ENCODE peak calls at places on chromosomes 5 and 9, in six cellular contexts. One of them, this sample, is unnamed.

GRCh38 chr9:128405077-128405779 is 15.4 kb upstream of the CERCAM start:
- DNase-seq in brain microvascular endothelial cell: no peak
- DNase-seq in lower leg skin: no peak
- DNase-seq in HL-60: no peak
- DNase-seq in foreskin fibroblast: no peak
- DNase-seq in choroid plexus epithelial cell: no peak
- DNase-seq in this sample: no peak

GRCh38 chr9:79889325-79889724 is 317.6 kb downstream of the TLE4 start:
- DNase-seq in foreskin fibroblast: no peak
- DNase-seq in lower leg skin: no peak
- DNase-seq in choroid plexus epithelial cell: no peak
- DNase-seq in HL-60: no peak
- DNase-seq in brain microvascular endothelial cell: no peak
- DNase-seq in this sample: no peak

GRCh38 chr5:132215329-132215728 is 12.3 kb downstream of the P4HA2 start:
- DNase-seq in choroid plexus epithelial cell: peak; percentile 98
- DNase-seq in foreskin fibroblast: peak; percentile 98
- DNase-seq in HL-60: no peak
- DNase-seq in lower leg skin: peak; percentile 89
- DNase-seq in brain microvascular endothelial cell: peak; percentile 98
- DNase-seq in this sample: peak; percentile 97

GRCh38 chr9:106526805-106527204 is 336.2 kb upstream of the ZNF462 start:
- DNase-seq in choroid plexus epithelial cell: no peak
- DNase-seq in foreskin fibroblast: no peak
- DNase-seq in HL-60: no peak
- DNase-seq in brain microvascular endothelial cell: no peak
- DNase-seq in lower leg skin: no peak
- DNase-seq in this sample: no peak

GRCh38 chr5:83473344-83474169 is 2.0 kb downstream of the VCAN start:
- DNase-seq in foreskin fibroblast: peak; percentile 97
- DNase-seq in choroid plexus epithelial cell: peak; percentile 99
- DNase-seq in brain microvascular endothelial cell: peak; percentile 98
- DNase-seq in lower leg skin: peak; percentile 91
- DNase-seq in HL-60: peak; percentile 38
- DNase-seq in this sample: peak; percentile 99

GRCh38 chr5:1273745-1274144 is 21.1 kb downstream of the TERT start:
- DNase-seq in lower leg skin: no peak
- DNase-seq in choroid plexus epithelial cell: no peak
- DNase-seq in foreskin fibroblast: no peak
- DNase-seq in brain microvascular endothelial cell: no peak
- DNase-seq in HL-60: no peak
- DNase-seq in this sample: no peak

GRCh38 chr5:36624277-36624676 is 17.9 kb downstream of the SLC1A3 start:
- DNase-seq in brain microvascular endothelial cell: no peak
- DNase-seq in HL-60: no peak
- DNase-seq in foreskin fibroblast: no peak
- DNase-seq in lower leg skin: no peak
- DNase-seq in choroid plexus epithelial cell: no peak
- DNase-seq in this sample: no peak

GRCh38 chr5:154972476-154973080 is 31.7 kb downstream of the MRPL22 start:
- DNase-seq in lower leg skin: no peak
- DNase-seq in choroid plexus epithelial cell: peak; percentile 73
- DNase-seq in HL-60: peak; percentile 19
- DNase-seq in foreskin fibroblast: peak; percentile 13
- DNase-seq in brain microvascular endothelial cell: peak; percentile 61
- DNase-seq in this sample: peak; percentile 54

GRCh38 chr5:773517-774264 is 10.8 kb downstream of the ZDHHC11B start:
- DNase-seq in lower leg skin: no peak
- DNase-seq in brain microvascular endothelial cell: no peak
- DNase-seq in foreskin fibroblast: no peak
- DNase-seq in HL-60: no peak
- DNase-seq in choroid plexus epithelial cell: no peak
- DNase-seq in this sample: no peak

GRCh38 chr5:62587737-62588136 is 9.1 kb downstream of the LRRC70 start:
- DNase-seq in choroid plexus epithelial cell: peak; percentile 59
- DNase-seq in HL-60: peak; percentile 38
- DNase-seq in lower leg skin: no peak
- DNase-seq in brain microvascular endothelial cell: no peak
- DNase-seq in foreskin fibroblast: peak; percentile 40
- DNase-seq in this sample: peak; percentile 22

GRCh38 chr9:95055851-95056551 is 261.5 kb downstream of the FANCC start:
- DNase-seq in foreskin fibroblast: peak; percentile 46
- DNase-seq in brain microvascular endothelial cell: peak; percentile 64
- DNase-seq in choroid plexus epithelial cell: peak; percentile 72
- DNase-seq in lower leg skin: no peak
- DNase-seq in HL-60: no peak
- DNase-seq in this sample: peak; percentile 50

GRCh38 chr9:127796225-127796813 is 6.4 kb upstream of the FPGS start:
- DNase-seq in foreskin fibroblast: no peak
- DNase-seq in choroid plexus epithelial cell: no peak
- DNase-seq in brain microvascular endothelial cell: no peak
- DNase-seq in HL-60: peak; percentile 27
- DNase-seq in lower leg skin: no peak
- DNase-seq in this sample: peak; percentile 52

GRCh38 chr5:154308457-154309360 is 118.2 kb downstream of the GALNT10 start:
- DNase-seq in choroid plexus epithelial cell: peak; percentile 53
- DNase-seq in lower leg skin: no peak
- DNase-seq in HL-60: no peak
- DNase-seq in foreskin fibroblast: peak; percentile 47
- DNase-seq in brain microvascular endothelial cell: peak; percentile 82
- DNase-seq in this sample: peak; percentile 60

GRCh38 chr5:151661968-151662732 is 24.6 kb downstream of the SPARC start:
- DNase-seq in foreskin fibroblast: no peak
- DNase-seq in HL-60: no peak
- DNase-seq in choroid plexus epithelial cell: peak; percentile 6
- DNase-seq in lower leg skin: no peak
- DNase-seq in brain microvascular endothelial cell: no peak
- DNase-seq in this sample: peak; percentile 10

GRCh38 chr5:121251954-121252353 is 599.7 kb upstream of the FTMT start:
- DNase-seq in foreskin fibroblast: peak; percentile 28
- DNase-seq in brain microvascular endothelial cell: peak; percentile 2
- DNase-seq in choroid plexus epithelial cell: peak; percentile 23
- DNase-seq in HL-60: no peak
- DNase-seq in lower leg skin: no peak
- DNase-seq in this sample: peak; percentile 70

GRCh38 chr9:100397867-100398266 is 29.1 kb upstream of the MSANTD3 start:
- DNase-seq in HL-60: no peak
- DNase-seq in brain microvascular endothelial cell: no peak
- DNase-seq in lower leg skin: no peak
- DNase-seq in foreskin fibroblast: no peak
- DNase-seq in choroid plexus epithelial cell: no peak
- DNase-seq in this sample: no peak

GRCh38 chr5:133794066-133794465 is 174.4 kb downstream of the C5orf15 start:
- DNase-seq in HL-60: no peak
- DNase-seq in lower leg skin: no peak
- DNase-seq in choroid plexus epithelial cell: no peak
- DNase-seq in foreskin fibroblast: no peak
- DNase-seq in brain microvascular endothelial cell: no peak
- DNase-seq in this sample: no peak

GRCh38 chr5:85311536-85311935 is 926.9 kb upstream of the EDIL3 start:
- DNase-seq in lower leg skin: no peak
- DNase-seq in choroid plexus epithelial cell: no peak
- DNase-seq in brain microvascular endothelial cell: no peak
- DNase-seq in foreskin fibroblast: no peak
- DNase-seq in HL-60: no peak
- DNase-seq in this sample: no peak

GRCh38 chr9:128120741-128121465 is 6.6 kb downstream of the PTGES2 start:
- DNase-seq in foreskin fibroblast: no peak
- DNase-seq in choroid plexus epithelial cell: no peak
- DNase-seq in HL-60: no peak
- DNase-seq in lower leg skin: no peak
- DNase-seq in brain microvascular endothelial cell: no peak
- DNase-seq in this sample: no peak

GRCh38 chr5:76608833-76609232 is 14.4 kb downstream of the F2RL2 start:
- DNase-seq in choroid plexus epithelial cell: peak; percentile 74
- DNase-seq in HL-60: no peak
- DNase-seq in brain microvascular endothelial cell: peak; percentile 58
- DNase-seq in lower leg skin: no peak
- DNase-seq in foreskin fibroblast: no peak
- DNase-seq in this sample: peak; percentile 48

GRCh38 chr5:141192110-141192725 is at the start of gene PCDHB10:
- DNase-seq in foreskin fibroblast: peak; percentile 1
- DNase-seq in choroid plexus epithelial cell: peak; percentile 19
- DNase-seq in HL-60: peak; percentile 36
- DNase-seq in brain microvascular endothelial cell: no peak
- DNase-seq in lower leg skin: no peak
- DNase-seq in this sample: peak; percentile 9

GRCh38 chr5:57779383-57780223 is 297.0 kb upstream of the ACTBL2 start:
- DNase-seq in choroid plexus epithelial cell: peak; percentile 89
- DNase-seq in brain microvascular endothelial cell: peak; percentile 81
- DNase-seq in foreskin fibroblast: peak; percentile 62
- DNase-seq in HL-60: no peak
- DNase-seq in lower leg skin: peak; percentile 28
- DNase-seq in this sample: peak; percentile 91

GRCh38 chr5:76524872-76525271 is 98.3 kb downstream of the F2RL2 start:
- DNase-seq in HL-60: no peak
- DNase-seq in brain microvascular endothelial cell: peak; percentile 25
- DNase-seq in foreskin fibroblast: no peak
- DNase-seq in choroid plexus epithelial cell: no peak
- DNase-seq in lower leg skin: no peak
- DNase-seq in this sample: peak; percentile 84

GRCh38 chr5:86461169-86461956 is 156.4 kb upstream of the COX7C start:
- DNase-seq in choroid plexus epithelial cell: peak; percentile 1
- DNase-seq in lower leg skin: no peak
- DNase-seq in foreskin fibroblast: no peak
- DNase-seq in HL-60: no peak
- DNase-seq in brain microvascular endothelial cell: no peak
- DNase-seq in this sample: no peak

GRCh38 chr9:69009708-69010107 is 4.2 kb downstream of the PRKACG start:
- DNase-seq in choroid plexus epithelial cell: no peak
- DNase-seq in HL-60: no peak
- DNase-seq in lower leg skin: no peak
- DNase-seq in foreskin fibroblast: no peak
- DNase-seq in brain microvascular endothelial cell: no peak
- DNase-seq in this sample: no peak

GRCh38 chr5:150066901-150067396 is 19.4 kb downstream of the CSF1R start:
- DNase-seq in foreskin fibroblast: peak; percentile 65
- DNase-seq in choroid plexus epithelial cell: peak; percentile 71
- DNase-seq in brain microvascular endothelial cell: peak; percentile 50
- DNase-seq in lower leg skin: no peak
- DNase-seq in HL-60: peak; percentile 31
- DNase-seq in this sample: peak; percentile 52

GRCh38 chr5:169296456-169297220 is 4.3 kb downstream of the SLIT3 start:
- DNase-seq in choroid plexus epithelial cell: no peak
- DNase-seq in lower leg skin: no peak
- DNase-seq in HL-60: no peak
- DNase-seq in foreskin fibroblast: peak; percentile 93
- DNase-seq in brain microvascular endothelial cell: no peak
- DNase-seq in this sample: peak; percentile 52

GRCh38 chr9:121731090-121731489 is 79.7 kb downstream of the DAB2IP start:
- DNase-seq in HL-60: no peak
- DNase-seq in foreskin fibroblast: no peak
- DNase-seq in brain microvascular endothelial cell: no peak
- DNase-seq in lower leg skin: no peak
- DNase-seq in choroid plexus epithelial cell: no peak
- DNase-seq in this sample: no peak

GRCh38 chr5:53438486-53439472 is 41.6 kb upstream of the FST start:
- DNase-seq in foreskin fibroblast: peak; percentile 65
- DNase-seq in HL-60: no peak
- DNase-seq in choroid plexus epithelial cell: peak; percentile 38
- DNase-seq in lower leg skin: no peak
- DNase-seq in brain microvascular endothelial cell: peak; percentile 49
- DNase-seq in this sample: peak; percentile 89

GRCh38 chr5:180067986-180068385 is 3.6 kb downstream of the RNF130 start:
- DNase-seq in lower leg skin: no peak
- DNase-seq in brain microvascular endothelial cell: no peak
- DNase-seq in choroid plexus epithelial cell: no peak
- DNase-seq in HL-60: no peak
- DNase-seq in foreskin fibroblast: no peak
- DNase-seq in this sample: no peak

GRCh38 chr5:180071418-180072255 is at the start of gene RNF130:
- DNase-seq in brain microvascular endothelial cell: peak; percentile 81
- DNase-seq in lower leg skin: peak; percentile 87
- DNase-seq in choroid plexus epithelial cell: peak; percentile 94
- DNase-seq in HL-60: peak; percentile 86
- DNase-seq in foreskin fibroblast: peak; percentile 92
- DNase-seq in this sample: peak; percentile 88

GRCh38 chr5:180070726-180071417 is 687 bp downstream of the RNF130 start:
- DNase-seq in lower leg skin: no peak
- DNase-seq in brain microvascular endothelial cell: peak; percentile 30
- DNase-seq in choroid plexus epithelial cell: peak; percentile 65
- DNase-seq in foreskin fibroblast: peak; percentile 41
- DNase-seq in HL-60: peak; percentile 81
- DNase-seq in this sample: peak; percentile 68

GRCh38 chr5:180068519-180069090 is 3.0 kb downstream of the RNF130 start:
- DNase-seq in brain microvascular endothelial cell: no peak
- DNase-seq in HL-60: no peak
- DNase-seq in lower leg skin: no peak
- DNase-seq in foreskin fibroblast: no peak
- DNase-seq in choroid plexus epithelial cell: no peak
- DNase-seq in this sample: no peak

GRCh38 chr5:180069589-180070247 is 1.8 kb downstream of the RNF130 start:
- DNase-seq in choroid plexus epithelial cell: peak; percentile 14
- DNase-seq in lower leg skin: peak; percentile 45
- DNase-seq in foreskin fibroblast: no peak
- DNase-seq in HL-60: peak; percentile 98
- DNase-seq in brain microvascular endothelial cell: no peak
- DNase-seq in this sample: no peak
- H3K4me3 ChIP-seq in choroid plexus epithelial cell: peak overlapping the region; percentile 87
- H3K4me3 ChIP-seq in lower leg skin: no peak overlapping the region
- H3K4me3 ChIP-seq in foreskin fibroblast: peak overlapping the region; percentile 68
- H3K4me3 ChIP-seq in HL-60: peak overlapping the region; percentile 71
- H3K4me3 ChIP-seq in brain microvascular endothelial cell: peak overlapping the region; percentile 71
- H3K4me3 ChIP-seq in this sample: peak overlapping the region; percentile 79

GRCh38 chr5:59326551-59326950 is 567.0 kb downstream of the PDE4D start:
- DNase-seq in lower leg skin: no peak
- DNase-seq in foreskin fibroblast: no peak
- DNase-seq in choroid plexus epithelial cell: peak; percentile 27
- DNase-seq in HL-60: no peak
- DNase-seq in brain microvascular endothelial cell: no peak
- DNase-seq in this sample: no peak
- TF ChIP-seq CTCF in lower leg skin: no peak
- TF ChIP-seq CTCF in foreskin fibroblast: no peak
- TF ChIP-seq CTCF in choroid plexus epithelial cell: no peak
- TF ChIP-seq CTCF in HL-60: no peak
- TF ChIP-seq CTCF in brain microvascular endothelial cell: no peak
- TF ChIP-seq CTCF in this sample: no peak

GRCh38 chr9:26935847-26936246 is 11.2 kb downstream of the PLAA start:
- DNase-seq in choroid plexus epithelial cell: no peak
- DNase-seq in HL-60: no peak
- DNase-seq in brain microvascular endothelial cell: no peak
- DNase-seq in foreskin fibroblast: no peak
- DNase-seq in lower leg skin: no peak
- DNase-seq in this sample: no peak
- H3K4me3 ChIP-seq in choroid plexus epithelial cell: no peak overlapping the region
- H3K4me3 ChIP-seq in HL-60: no peak overlapping the region
- H3K4me3 ChIP-seq in brain microvascular endothelial cell: no peak overlapping the region
- H3K4me3 ChIP-seq in foreskin fibroblast: no peak overlapping the region
- H3K4me3 ChIP-seq in lower leg skin: no peak overlapping the region
- H3K4me3 ChIP-seq in this sample: no peak overlapping the region

DNA sequence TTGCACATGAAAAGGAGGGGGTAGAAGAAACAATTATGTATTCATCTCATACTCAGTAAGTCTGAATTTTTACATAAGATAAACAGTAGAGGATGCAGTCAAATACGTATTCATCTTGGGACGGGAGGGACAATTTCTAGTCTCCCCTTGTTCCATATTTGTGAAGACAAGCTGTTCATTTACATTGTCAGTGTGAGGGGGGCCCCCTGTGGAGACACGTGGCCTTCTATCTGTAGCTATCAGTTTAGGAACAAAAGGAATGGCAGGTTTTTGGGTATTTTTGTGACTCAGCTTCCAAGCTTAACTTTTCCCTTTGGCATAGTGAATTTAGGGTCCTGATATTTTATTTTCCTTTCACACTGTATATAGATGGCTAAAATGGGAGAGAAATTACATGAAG is 49.1 kb upstream of the PPP1R2B start:
- DNase-seq in lower leg skin: no peak
- DNase-seq in HL-60: no peak
- DNase-seq in brain microvascular endothelial cell: no peak
- DNase-seq in foreskin fibroblast: no peak
- DNase-seq in choroid plexus epithelial cell: no peak
- DNase-seq in this sample: no peak
- TF ChIP-seq CTCF in lower leg skin: no peak
- TF ChIP-seq CTCF in HL-60: no peak
- TF ChIP-seq CTCF in brain microvascular endothelial cell: no peak
- TF ChIP-seq CTCF in foreskin fibroblast: no peak
- TF ChIP-seq CTCF in choroid plexus epithelial cell: no peak
- TF ChIP-seq CTCF in this sample: no peak